ENCODE peak calls at places on chromosomes 2 and 18, in seven cellular contexts. Z, N, P, X, V, D and B are unnamed samples.
A peak's percentile ranks its signal among the peaks of the same experiment; 100 is the strongest.

GRCh38 chr18:74733592-74733991 is 135.9 kb downstream of the ZNF407 start:
- DNase-seq in V (peak; percentile 13), P (no peak), X (no peak), D (no peak), N (no peak), Z (no peak), B (no peak)

GRCh38 chr2:53905396-53905795 is 45.6 kb upstream of the GPR75 start:
- DNase-seq in P (no peak), Z (no peak), V (no peak), X (no peak), N (no peak), D (no peak), B (no peak)

GRCh38 chr2:37711308-37711731 is 39.9 kb upstream of the CDC42EP3 start:
- DNase-seq in V (no peak), Z (no peak), D (peak; percentile 98), X (no peak), N (peak; percentile 98), P (no peak), B (peak; percentile 76)

GRCh38 chr2:188474316-188474715 is 182.6 kb downstream of the GULP1 start:
- DNase-seq in D (no peak), P (no peak), N (no peak), X (no peak), V (no peak), Z (no peak), B (no peak)

GRCh38 chr2:181774601-181775179 is 94.4 kb upstream of the NEUROD1 start:
- DNase-seq in X (no peak), V (no peak), N (peak; percentile 66), Z (no peak), D (peak; percentile 46), P (no peak), B (no peak)

GRCh38 chr18:36186461-36187137 is 698 bp upstream of the MOCOS start:
- DNase-seq in V (no peak), D (peak; percentile 44), P (peak; percentile 72), Z (no peak), N (peak; percentile 46), X (peak; percentile 66), B (peak; percentile 80)

GRCh38 chr2:3198119-3198518 is 179.5 kb downstream of the EIPR1 start:
- DNase-seq in N (no peak), D (peak; percentile 24), X (no peak), P (no peak), V (peak; percentile 40), Z (no peak), B (no peak)

GRCh38 chr2:119544075-119545031 is at the start of gene CFAP221:
- DNase-seq in X (peak; percentile 77), P (peak; percentile 76), Z (peak; percentile 58), D (peak; percentile 55), N (peak; percentile 57), V (peak; percentile 49), B (peak; percentile 76)

GRCh38 chr2:9991829-9992273 is 40.4 kb downstream of the GRHL1 start:
- DNase-seq in N (no peak), Z (no peak), X (no peak), D (peak; percentile 38), V (no peak), P (no peak), B (no peak)

GRCh38 chr18:10182009-10182624 is 268.3 kb downstream of the VAPA start:
- DNase-seq in D (no peak), N (no peak), X (no peak), Z (no peak), P (no peak), V (no peak), B (no peak)

GRCh38 chr2:178796079-178796677 is 11.0 kb downstream of the TTN start:
- DNase-seq in Z (peak; percentile 18), P (no peak), D (peak; percentile 41), X (no peak), V (peak; percentile 45), N (peak; percentile 48), B (no peak)